ENCODE peak calls at places on chromosome 5, in ten cellular contexts. One of them, this sample, is unnamed.

GRCh38 chr5:177405312-177405711 is 4.1 kb downstream of the F12 start:
- DNase-seq in Panc1: no peak
- DNase-seq in body of pancreas: no peak
- DNase-seq in lower lobe of right lung: no peak
- DNase-seq in cardiac muscle cell: no peak
- DNase-seq in fibroblast of mammary gland: no peak
- DNase-seq in SK-N-SH: no peak
- DNase-seq in pancreas: no peak
- DNase-seq in prostate gland: no peak
- DNase-seq in ovary: no peak
- DNase-seq in this sample: no peak

GRCh38 chr5:126368239-126368812 is 54.9 kb upstream of the GRAMD2B start:
- DNase-seq in Panc1: no peak
- DNase-seq in body of pancreas: peak
- DNase-seq in lower lobe of right lung: no peak
- DNase-seq in cardiac muscle cell: no peak
- DNase-seq in fibroblast of mammary gland: no peak
- DNase-seq in SK-N-SH: no peak
- DNase-seq in pancreas: no peak
- DNase-seq in prostate gland: peak
- DNase-seq in ovary: no peak
- DNase-seq in this sample: no peak

GRCh38 chr5:116944171-116944570 is 369.5 kb upstream of the SEMA6A start:
- DNase-seq in Panc1: no peak
- DNase-seq in body of pancreas: no peak
- DNase-seq in lower lobe of right lung: no peak
- DNase-seq in cardiac muscle cell: no peak
- DNase-seq in fibroblast of mammary gland: no peak
- DNase-seq in SK-N-SH: no peak
- DNase-seq in pancreas: no peak
- DNase-seq in prostate gland: peak
- DNase-seq in ovary: no peak
- DNase-seq in this sample: no peak

GRCh38 chr5:75681125-75681830 is 36.0 kb downstream of the POC5 start:
- DNase-seq in Panc1: peak
- DNase-seq in body of pancreas: no peak
- DNase-seq in lower lobe of right lung: no peak
- DNase-seq in cardiac muscle cell: peak
- DNase-seq in fibroblast of mammary gland: peak
- DNase-seq in SK-N-SH: no peak
- DNase-seq in pancreas: no peak
- DNase-seq in prostate gland: no peak
- DNase-seq in ovary: no peak
- DNase-seq in this sample: peak

GRCh38 chr5:160938532-160938931 is 86.5 kb upstream of the ATP10B start:
- DNase-seq in Panc1: no peak
- DNase-seq in body of pancreas: peak
- DNase-seq in lower lobe of right lung: peak
- DNase-seq in cardiac muscle cell: no peak
- DNase-seq in fibroblast of mammary gland: no peak
- DNase-seq in SK-N-SH: no peak
- DNase-seq in pancreas: no peak
- DNase-seq in prostate gland: no peak
- DNase-seq in ovary: no peak
- DNase-seq in this sample: no peak

GRCh38 chr5:68898961-68899471 is 194.8 kb upstream of the SLC30A5 start:
- DNase-seq in Panc1: no peak
- DNase-seq in body of pancreas: peak
- DNase-seq in lower lobe of right lung: no peak
- DNase-seq in cardiac muscle cell: no peak
- DNase-seq in fibroblast of mammary gland: peak
- DNase-seq in SK-N-SH: no peak
- DNase-seq in pancreas: no peak
- DNase-seq in prostate gland: no peak
- DNase-seq in ovary: no peak
- DNase-seq in this sample: peak

GRCh38 chr5:106205916-106206571 is 1464.7 kb downstream of the EFNA5 start:
- DNase-seq in Panc1: no peak
- DNase-seq in body of pancreas: no peak
- DNase-seq in lower lobe of right lung: no peak
- DNase-seq in cardiac muscle cell: no peak
- DNase-seq in fibroblast of mammary gland: no peak
- DNase-seq in SK-N-SH: no peak
- DNase-seq in pancreas: peak
- DNase-seq in prostate gland: no peak
- DNase-seq in ovary: no peak
- DNase-seq in this sample: no peak

GRCh38 chr5:121019112-121019511 is 555.0 kb downstream of the PRR16 start:
- DNase-seq in Panc1: no peak
- DNase-seq in body of pancreas: no peak
- DNase-seq in lower lobe of right lung: no peak
- DNase-seq in cardiac muscle cell: no peak
- DNase-seq in fibroblast of mammary gland: no peak
- DNase-seq in SK-N-SH: no peak
- DNase-seq in pancreas: no peak
- DNase-seq in prostate gland: no peak
- DNase-seq in ovary: no peak
- DNase-seq in this sample: no peak

GRCh38 chr5:1336749-1337489 is 8.0 kb downstream of the CLPTM1L start:
- DNase-seq in Panc1: no peak
- DNase-seq in body of pancreas: no peak
- DNase-seq in lower lobe of right lung: no peak
- DNase-seq in cardiac muscle cell: no peak
- DNase-seq in fibroblast of mammary gland: no peak
- DNase-seq in SK-N-SH: no peak
- DNase-seq in pancreas: peak
- DNase-seq in prostate gland: no peak
- DNase-seq in ovary: no peak
- DNase-seq in this sample: no peak

GRCh38 chr5:34789021-34789531 is 49.9 kb upstream of the TTC23L start:
- DNase-seq in Panc1: no peak
- DNase-seq in body of pancreas: no peak
- DNase-seq in lower lobe of right lung: no peak
- DNase-seq in cardiac muscle cell: no peak
- DNase-seq in fibroblast of mammary gland: peak
- DNase-seq in SK-N-SH: no peak
- DNase-seq in pancreas: no peak
- DNase-seq in prostate gland: no peak
- DNase-seq in ovary: no peak
- DNase-seq in this sample: peak

GRCh38 chr5:145825751-145826180 is 9.4 kb downstream of the PRELID2 start:
- DNase-seq in Panc1: no peak
- DNase-seq in body of pancreas: no peak
- DNase-seq in lower lobe of right lung: no peak
- DNase-seq in cardiac muscle cell: peak
- DNase-seq in fibroblast of mammary gland: peak
- DNase-seq in SK-N-SH: peak
- DNase-seq in pancreas: no peak
- DNase-seq in prostate gland: no peak
- DNase-seq in ovary: no peak
- DNase-seq in this sample: no peak

GRCh38 chr5:132528866-132529634 is 14.3 kb downstream of the IL5 start:
- DNase-seq in Panc1: no peak
- DNase-seq in body of pancreas: no peak
- DNase-seq in lower lobe of right lung: no peak
- DNase-seq in cardiac muscle cell: no peak
- DNase-seq in fibroblast of mammary gland: no peak
- DNase-seq in SK-N-SH: no peak
- DNase-seq in pancreas: no peak
- DNase-seq in prostate gland: no peak
- DNase-seq in ovary: no peak
- DNase-seq in this sample: no peak

GRCh38 chr5:112419596-112420110 is 576 bp upstream of the EPB41L4A start:
- DNase-seq in Panc1: no peak
- DNase-seq in body of pancreas: peak
- DNase-seq in lower lobe of right lung: peak
- DNase-seq in cardiac muscle cell: peak
- DNase-seq in fibroblast of mammary gland: peak
- DNase-seq in SK-N-SH: peak
- DNase-seq in pancreas: peak
- DNase-seq in prostate gland: peak
- DNase-seq in ovary: peak
- DNase-seq in this sample: no peak

GRCh38 chr5:73939535-73939934 is 313.5 kb downstream of the ARHGEF28 start:
- DNase-seq in Panc1: no peak
- DNase-seq in body of pancreas: no peak
- DNase-seq in lower lobe of right lung: no peak
- DNase-seq in cardiac muscle cell: no peak
- DNase-seq in fibroblast of mammary gland: no peak
- DNase-seq in SK-N-SH: no peak
- DNase-seq in pancreas: no peak
- DNase-seq in prostate gland: no peak
- DNase-seq in ovary: no peak
- DNase-seq in this sample: no peak

GRCh38 chr5:23026252-23027170 is 173.4 kb upstream of the CDH12 start:
- DNase-seq in Panc1: no peak
- DNase-seq in body of pancreas: no peak
- DNase-seq in lower lobe of right lung: no peak
- DNase-seq in cardiac muscle cell: no peak
- DNase-seq in fibroblast of mammary gland: peak
- DNase-seq in SK-N-SH: no peak
- DNase-seq in pancreas: no peak
- DNase-seq in prostate gland: no peak
- DNase-seq in ovary: no peak
- DNase-seq in this sample: no peak

DNA sequence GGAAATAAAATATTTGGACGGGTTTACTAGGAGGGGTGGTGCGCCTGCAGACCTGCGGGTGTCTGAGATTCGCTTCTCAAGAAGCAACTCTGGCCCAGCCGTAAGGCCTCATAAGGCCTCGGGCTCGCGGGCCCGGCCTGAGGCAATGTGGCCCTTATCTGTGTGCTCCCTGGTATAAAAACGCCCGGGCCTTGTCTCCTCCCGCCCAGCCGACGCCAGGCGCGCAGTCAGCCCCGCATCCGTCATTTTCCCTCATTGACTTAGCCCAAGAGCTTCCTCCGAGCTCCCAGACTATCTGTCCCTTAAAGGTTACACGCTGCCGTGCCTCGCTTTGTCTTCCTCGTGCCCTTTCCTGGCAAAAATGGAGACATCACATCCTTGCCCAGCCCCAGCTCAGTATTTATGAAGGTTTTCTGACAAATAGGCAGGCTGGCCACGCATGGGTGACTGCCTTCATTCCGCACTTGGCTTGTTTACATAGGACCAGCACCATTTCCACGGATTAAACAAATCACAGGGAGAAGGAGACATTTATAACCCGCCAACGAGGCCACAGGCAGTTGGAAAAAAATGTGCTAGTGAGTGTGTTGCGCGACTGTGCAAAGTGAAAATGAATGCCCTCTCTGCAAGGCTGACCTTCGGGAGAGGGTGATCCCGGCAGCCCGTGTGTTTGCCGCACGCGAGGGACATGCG is 74.5 kb upstream of the TBCA start:
- DNase-seq in Panc1: no peak
- DNase-seq in body of pancreas: no peak
- DNase-seq in lower lobe of right lung: no peak
- DNase-seq in cardiac muscle cell: no peak
- DNase-seq in fibroblast of mammary gland: no peak
- DNase-seq in SK-N-SH: no peak
- DNase-seq in pancreas: no peak
- DNase-seq in prostate gland: no peak
- DNase-seq in ovary: no peak
- DNase-seq in this sample: no peak
- H3K4me3 ChIP-seq in Panc1: no peak
- H3K4me3 ChIP-seq in body of pancreas: no peak
- H3K4me3 ChIP-seq in lower lobe of right lung: peak
- H3K4me3 ChIP-seq in cardiac muscle cell: no peak
- H3K4me3 ChIP-seq in fibroblast of mammary gland: no peak
- H3K4me3 ChIP-seq in SK-N-SH: no peak
- H3K4me3 ChIP-seq in pancreas: no peak
- H3K4me3 ChIP-seq in prostate gland: peak
- H3K4me3 ChIP-seq in ovary: no peak
- H3K4me3 ChIP-seq in this sample: no peak

DNA sequence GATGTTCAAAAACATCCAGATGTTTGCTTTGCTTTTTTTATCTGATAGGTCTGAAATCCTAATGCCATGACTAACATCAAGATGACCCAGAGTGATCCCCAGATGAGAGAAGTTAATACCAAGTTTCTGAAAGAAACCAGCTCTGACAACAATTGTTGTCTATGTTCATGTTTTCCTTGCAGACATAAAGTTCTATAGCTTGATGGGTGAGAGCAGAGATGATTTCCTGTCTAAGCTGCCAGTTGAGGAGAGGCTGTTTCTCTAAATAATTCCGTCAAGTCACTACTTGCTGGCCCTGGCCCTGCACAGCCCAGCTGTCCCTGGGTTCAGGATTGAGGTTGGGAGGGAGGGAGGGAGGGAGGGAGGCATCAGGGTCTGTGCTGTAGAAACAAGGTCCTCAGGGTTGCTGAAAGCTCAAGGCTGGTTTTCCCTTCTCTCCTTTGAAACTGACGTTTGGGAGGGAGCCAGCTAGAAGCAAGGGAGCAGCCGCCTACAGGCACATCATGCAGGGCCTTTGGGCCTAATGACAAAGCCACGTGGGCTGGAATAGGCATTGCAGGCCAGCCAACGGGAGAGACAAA is 3.9 kb downstream of the SPARC start:
- DNase-seq in Panc1: no peak
- DNase-seq in body of pancreas: no peak
- DNase-seq in lower lobe of right lung: no peak
- DNase-seq in cardiac muscle cell: peak
- DNase-seq in fibroblast of mammary gland: peak
- DNase-seq in SK-N-SH: no peak
- DNase-seq in pancreas: no peak
- DNase-seq in prostate gland: no peak
- DNase-seq in ovary: no peak
- DNase-seq in this sample: no peak
- TF ChIP-seq CTCF in Panc1: no peak
- TF ChIP-seq CTCF in body of pancreas: no peak
- TF ChIP-seq CTCF in lower lobe of right lung: no peak
- TF ChIP-seq CTCF in cardiac muscle cell: no peak
- TF ChIP-seq CTCF in fibroblast of mammary gland: no peak
- TF ChIP-seq CTCF in SK-N-SH: no peak
- TF ChIP-seq CTCF in pancreas: no peak
- TF ChIP-seq CTCF in prostate gland: no peak
- TF ChIP-seq CTCF in ovary: no peak
- TF ChIP-seq CTCF in this sample: peak

GRCh38 chr5:157267025-157267424 is 1.1 kb downstream of the CYFIP2 start:
- DNase-seq in Panc1: no peak
- DNase-seq in body of pancreas: no peak
- DNase-seq in lower lobe of right lung: no peak
- DNase-seq in cardiac muscle cell: no peak
- DNase-seq in fibroblast of mammary gland: no peak
- DNase-seq in SK-N-SH: no peak
- DNase-seq in pancreas: no peak
- DNase-seq in prostate gland: no peak
- DNase-seq in ovary: no peak
- DNase-seq in this sample: no peak
- H3K4me3 ChIP-seq in Panc1: no peak
- H3K4me3 ChIP-seq in body of pancreas: no peak
- H3K4me3 ChIP-seq in lower lobe of right lung: peak
- H3K4me3 ChIP-seq in cardiac muscle cell: peak
- H3K4me3 ChIP-seq in fibroblast of mammary gland: no peak
- H3K4me3 ChIP-seq in SK-N-SH: peak
- H3K4me3 ChIP-seq in pancreas: no peak
- H3K4me3 ChIP-seq in prostate gland: peak
- H3K4me3 ChIP-seq in ovary: no peak
- H3K4me3 ChIP-seq in this sample: no peak

DNA sequence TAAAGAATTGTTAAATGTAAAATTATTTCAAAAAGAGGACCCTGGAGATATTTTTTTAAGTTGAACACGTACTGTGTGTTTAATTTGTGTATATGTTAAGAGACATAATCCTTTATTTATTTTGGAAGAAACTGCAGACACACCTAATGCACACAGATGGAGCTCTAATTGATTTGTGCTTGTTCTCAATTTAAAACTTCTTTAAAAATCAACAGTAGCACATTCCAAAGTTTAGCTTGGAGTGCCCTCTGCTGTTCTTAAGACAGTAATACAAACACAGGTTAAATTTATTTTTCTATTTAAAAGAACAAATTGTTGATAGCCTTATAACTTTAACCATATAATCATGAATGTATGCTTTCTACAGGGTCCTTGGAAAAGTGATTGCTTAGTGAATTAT is 277.6 kb upstream of the ADAMTS16 start:
- DNase-seq in Panc1: peak
- DNase-seq in body of pancreas: no peak
- DNase-seq in lower lobe of right lung: no peak
- DNase-seq in cardiac muscle cell: peak
- DNase-seq in fibroblast of mammary gland: peak
- DNase-seq in SK-N-SH: peak
- DNase-seq in pancreas: no peak
- DNase-seq in prostate gland: no peak
- DNase-seq in ovary: no peak
- DNase-seq in this sample: peak
- TF ChIP-seq CTCF in Panc1: peak
- TF ChIP-seq CTCF in body of pancreas: peak
- TF ChIP-seq CTCF in lower lobe of right lung: peak
- TF ChIP-seq CTCF in cardiac muscle cell: peak
- TF ChIP-seq CTCF in fibroblast of mammary gland: peak
- TF ChIP-seq CTCF in SK-N-SH: peak
- TF ChIP-seq CTCF in pancreas: peak
- TF ChIP-seq CTCF in prostate gland: peak
- TF ChIP-seq CTCF in ovary: no peak
- TF ChIP-seq CTCF in this sample: peak

This sample was measured in AG09309.